ENCODE peak calls at places on chromosomes 1 and 21, in seven cellular contexts. P is suprapubic skin, C is endothelial cell of umbilical vein, A is ovary, O is sigmoid colon, I is heart left ventricle, S is IMR-90. R is an unnamed sample. For H3K4me1, the result is how much of the 10 kb centered on the place peaks cover.

GRCh38 chr1:167273027-167273800 is 52.5 kb downstream of the POU2F1 start:
- DNase-seq in O (no peak), S (peak), A (no peak), I (no peak), P (no peak), C (no peak), R (no peak)

GRCh38 chr1:208280681-208281439 is 36.7 kb upstream of the PLXNA2 start:
- DNase-seq in P (no peak), O (no peak), I (no peak), A (no peak), C (no peak), S (no peak), R (no peak)

GRCh38 chr21:30793581-30794314 is 19.3 kb downstream of the KRTAP8-1 start:
- DNase-seq in C (no peak), P (no peak), I (no peak), A (no peak), O (no peak), S (no peak), R (no peak)

GRCh38 chr1:7752512-7753417 is 18.3 kb upstream of the VAMP3 start:
- DNase-seq in S (peak), P (no peak), I (no peak), A (peak), C (peak), O (peak), R (peak)

GRCh38 chr1:220462756-220463155 is 65.2 kb upstream of the MARK1 start:
- DNase-seq in A (no peak), P (no peak), S (no peak), O (no peak), I (no peak), C (no peak), R (no peak)

GRCh38 chr1:225921734-225922709 is 2.0 kb downstream of the PYCR2 start:
- DNase-seq in C (no peak), I (no peak), P (no peak), O (no peak), S (no peak), A (no peak), R (no peak)

GRCh38 chr1:220956861-220957605 is 77.8 kb downstream of the HLX start:
- DNase-seq in O (no peak), I (no peak), A (no peak), P (peak), S (peak), C (no peak), R (no peak)

GRCh38 chr1:225823811-225824261 is 13.9 kb downstream of the EPHX1 start:
- DNase-seq in I (no peak), O (no peak), S (no peak), P (no peak), C (no peak), A (no peak), R (no peak)

GRCh38 chr1:43947890-43948437 is 1.2 kb downstream of the IPO13 start:
- DNase-seq in P (no peak), I (no peak), A (no peak), S (no peak), O (no peak), C (peak), R (no peak)

GRCh38 chr1:150397392-150398032 is 33.6 kb downstream of the RPRD2 start:
- DNase-seq in S (no peak), C (no peak), A (no peak), P (no peak), O (no peak), I (no peak), R (no peak)

GRCh38 chr1:28601696-28602095 is 9.6 kb downstream of the RAB42 start:
- DNase-seq in I (no peak), S (peak), A (peak), P (no peak), O (no peak), C (peak), R (peak)

GRCh38 chr1:214579183-214579582 is 23.8 kb upstream of the CENPF start:
- DNase-seq in A (no peak), C (no peak), I (no peak), S (no peak), P (no peak), O (no peak), R (no peak)

GRCh38 chr1:31987231-31987630 is 26.4 kb upstream of the KHDRBS1 start:
- DNase-seq in A (no peak), P (no peak), C (no peak), I (no peak), O (no peak), S (no peak), R (no peak)

GRCh38 chr1:226063362-226064167 is 1.0 kb downstream of the H3-3A start:
- DNase-seq in I (peak), O (peak), S (peak), A (peak), P (peak), C (peak), R (peak)

GRCh38 chr1:247322437-247322836 is 9.2 kb downstream of the ZNF496 start:
- DNase-seq in C (no peak), S (no peak), I (no peak), O (no peak), P (no peak), A (no peak), R (no peak)

GRCh38 chr1:68231627-68232303 is 558 bp downstream of the WLS start:
- DNase-seq in O (peak), P (peak), A (peak), C (peak), I (peak), S (peak), R (peak)

GRCh38 chr1:246165826-246166709 is 341.0 kb downstream of the SMYD3 start:
- DNase-seq in O (no peak), I (no peak), S (no peak), C (no peak), A (no peak), P (no peak), R (no peak)

GRCh38 chr1:161772397-161772796 is 6.3 kb downstream of the ATF6 start:
- DNase-seq in S (no peak), C (peak), O (no peak), A (no peak), I (no peak), P (no peak), R (no peak)

GRCh38 chr1:27035344-27035743 is 22.7 kb upstream of the TENT5B start:
- DNase-seq in C (no peak), O (no peak), I (no peak), P (no peak), A (no peak), S (no peak), R (no peak)

GRCh38 chr1:236103646-236104218 is 38.6 kb upstream of the GPR137B start:
- DNase-seq in I (no peak), S (peak), C (peak), P (no peak), A (peak), O (no peak), R (peak)

GRCh38 chr1:96238426-96238825 is 483.2 kb upstream of the PTBP2 start:
- DNase-seq in O (no peak), A (no peak), I (no peak), S (no peak), C (no peak), P (no peak), R (no peak)

GRCh38 chr21:36964398-36964797 is 2.1 kb downstream of the HLCS start:
- DNase-seq in O (no peak), I (no peak), A (no peak), C (no peak), S (no peak), P (no peak), R (no peak)

GRCh38 chr1:43304771-43305300 is 4.1 kb downstream of the TIE1 start:
- DNase-seq in O (peak), I (no peak), P (no peak), A (no peak), C (no peak), S (no peak), R (no peak)

GRCh38 chr1:204602871-204603542 is 82.5 kb downstream of the LRRN2 start:
- DNase-seq in C (no peak), P (no peak), O (no peak), A (no peak), I (no peak), S (no peak), R (no peak)
- TF ChIP-seq POLR2A in C (no peak), P (no peak), O (no peak), A (no peak), I (no peak), S (no peak), R (no peak)

GRCh38 chr1:19650416-19651140 is 6.5 kb downstream of the NBL1 start:
- DNase-seq in I (no peak), O (no peak), P (no peak), C (no peak), S (no peak), A (peak), R (no peak)
- H3K4me3 ChIP-seq in I (peak), O (no peak), P (peak), C (no peak), S (no peak), A (peak), R (no peak)

DNA sequence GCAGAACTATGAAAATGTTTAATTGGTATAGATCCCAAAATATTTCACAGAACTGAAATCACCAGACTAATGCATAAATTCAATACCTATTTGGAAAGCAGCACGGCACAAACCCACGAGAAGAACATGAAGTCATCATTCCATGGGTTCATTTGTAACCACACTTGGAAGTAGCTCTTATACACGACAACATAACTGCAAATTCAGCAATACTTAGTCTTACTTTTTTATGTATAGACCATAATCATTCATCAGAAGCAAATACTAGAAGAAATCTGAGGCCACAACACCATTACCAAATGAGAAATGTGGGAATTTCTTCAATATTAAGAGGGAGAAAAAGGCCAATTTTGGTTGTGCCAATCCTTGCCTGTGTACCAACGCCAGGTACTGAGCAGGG is 4.2 kb upstream of the UBE2G2 start:
- DNase-seq in S (no peak), P (no peak), I (no peak), C (no peak), O (no peak), A (no peak), R (no peak)
- H3K4me1 ChIP-seq in S (under half), P (under half), I (under half), C (under half), O (under half), A (under half), R (under half)

GRCh38 chr21:45894891-45895777 is 86.4 kb upstream of the COL6A1 start:
- DNase-seq in O (no peak), I (peak), P (no peak), S (no peak), A (no peak), C (no peak), R (no peak)
- TF ChIP-seq POLR2A in O (no peak), I (no peak), P (no peak), S (no peak), A (no peak), C (no peak), R (no peak)

DNA sequence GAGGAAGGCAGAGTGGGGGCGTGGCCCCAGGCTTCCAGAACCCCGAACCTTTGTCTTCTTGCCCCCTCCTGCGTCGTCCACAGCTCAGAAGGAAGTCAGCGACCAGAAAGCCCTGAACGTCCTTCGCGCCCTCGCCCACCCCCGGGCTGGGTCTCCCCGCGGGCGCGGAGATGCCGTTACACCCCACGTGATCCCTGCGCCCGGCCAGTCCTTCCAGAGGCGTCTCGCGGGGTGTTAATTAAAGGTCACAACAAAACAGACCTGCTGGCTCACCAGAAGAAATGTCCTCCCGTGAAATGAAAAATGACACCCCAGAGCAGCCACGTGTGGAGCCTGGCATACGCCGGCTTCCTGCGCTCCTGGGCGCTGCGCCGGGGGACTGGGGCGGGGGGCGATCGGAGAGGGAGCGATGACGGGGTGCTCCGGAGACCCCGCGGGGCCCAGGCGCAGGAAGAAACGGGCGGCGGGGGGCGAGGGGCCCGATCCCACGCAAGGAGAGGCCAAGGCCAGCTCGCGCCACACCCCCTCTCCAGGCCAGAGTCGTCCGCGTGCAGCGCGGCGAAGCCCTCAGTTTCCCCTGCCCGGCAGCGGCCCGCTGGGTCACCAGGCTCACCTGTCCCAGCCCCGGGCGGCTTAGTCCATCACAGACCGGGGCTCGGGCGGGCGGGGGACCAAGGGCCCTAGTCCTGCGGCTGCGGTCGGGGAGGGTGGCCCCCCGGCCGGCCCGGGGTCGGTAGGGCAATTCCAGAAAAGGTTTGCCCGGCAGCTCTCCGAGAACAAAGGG is 948 bp upstream of the KIF26B start:
- DNase-seq in S (no peak), O (no peak), A (no peak), C (peak), I (no peak), P (peak), R (no peak)
- H3K4me3 ChIP-seq in S (peak), O (peak), A (peak), C (peak), I (peak), P (peak), R (peak)

GRCh38 chr1:204110894-204111633 is 38.1 kb downstream of the SOX13 start:
- DNase-seq in P (no peak), I (peak), C (no peak), A (no peak), O (no peak), S (no peak), R (no peak)

GRCh38 chr1:204104331-204105222 is 31.7 kb downstream of the SOX13 start:
- DNase-seq in C (peak), P (no peak), A (no peak), I (peak), O (no peak), S (no peak), R (peak)

GRCh38 chr1:204107892-204108291 is 35.0 kb downstream of the SOX13 start:
- DNase-seq in P (no peak), I (no peak), C (peak), O (no peak), A (no peak), S (no peak), R (no peak)

GRCh38 chr1:204106825-204107224 is 33.9 kb downstream of the SOX13 start:
- DNase-seq in I (no peak), C (no peak), A (no peak), P (no peak), S (no peak), O (no peak), R (no peak)

DNA sequence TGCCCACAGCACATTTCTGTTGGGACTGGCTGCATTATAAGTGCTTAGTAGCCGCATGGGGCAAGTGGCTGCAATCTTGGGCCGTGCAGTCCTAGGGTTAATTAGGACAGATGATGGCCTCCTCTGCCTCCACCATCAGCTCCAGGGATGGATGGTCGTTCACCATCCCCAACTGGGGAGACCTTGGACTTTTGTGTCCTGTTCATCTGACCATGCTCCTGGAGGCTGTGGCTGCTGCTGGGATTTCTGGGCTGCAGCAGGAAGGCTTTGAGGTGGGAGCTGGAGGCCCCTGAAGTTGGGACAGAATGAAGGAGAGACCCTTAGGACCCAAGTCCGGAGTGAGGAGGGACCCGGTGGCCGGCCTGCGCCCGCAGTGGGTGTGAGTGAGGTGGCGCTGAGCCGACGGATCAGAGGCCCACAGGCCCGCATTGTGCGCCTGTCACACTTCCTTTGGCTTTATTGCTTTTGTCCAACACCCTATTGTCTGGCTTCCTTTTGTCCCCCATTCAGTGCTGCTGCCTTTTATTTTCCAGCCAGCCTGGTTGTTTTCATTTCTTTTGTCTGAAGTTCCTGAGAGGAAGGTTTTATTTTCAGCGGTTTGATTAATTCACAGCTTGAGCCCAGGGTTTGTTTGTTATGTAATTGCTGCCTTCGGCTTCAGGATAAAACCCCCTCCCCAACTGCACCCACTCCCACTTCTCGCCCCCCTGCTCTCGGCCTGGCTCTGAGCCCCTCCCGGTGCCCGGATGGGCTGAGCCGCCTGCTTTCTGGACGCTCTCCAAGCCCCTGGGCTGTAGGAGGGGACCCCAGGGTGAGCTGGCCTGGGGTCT is 35.6 kb downstream of the SOX13 start:
- DNase-seq in S (no peak), O (no peak), I (peak), P (no peak), C (peak), A (no peak), R (no peak)
- H3K4me1 ChIP-seq in S (under half), O (under half), I (under half), P (under half), C (under half), A (under half), R (under half)

DNA sequence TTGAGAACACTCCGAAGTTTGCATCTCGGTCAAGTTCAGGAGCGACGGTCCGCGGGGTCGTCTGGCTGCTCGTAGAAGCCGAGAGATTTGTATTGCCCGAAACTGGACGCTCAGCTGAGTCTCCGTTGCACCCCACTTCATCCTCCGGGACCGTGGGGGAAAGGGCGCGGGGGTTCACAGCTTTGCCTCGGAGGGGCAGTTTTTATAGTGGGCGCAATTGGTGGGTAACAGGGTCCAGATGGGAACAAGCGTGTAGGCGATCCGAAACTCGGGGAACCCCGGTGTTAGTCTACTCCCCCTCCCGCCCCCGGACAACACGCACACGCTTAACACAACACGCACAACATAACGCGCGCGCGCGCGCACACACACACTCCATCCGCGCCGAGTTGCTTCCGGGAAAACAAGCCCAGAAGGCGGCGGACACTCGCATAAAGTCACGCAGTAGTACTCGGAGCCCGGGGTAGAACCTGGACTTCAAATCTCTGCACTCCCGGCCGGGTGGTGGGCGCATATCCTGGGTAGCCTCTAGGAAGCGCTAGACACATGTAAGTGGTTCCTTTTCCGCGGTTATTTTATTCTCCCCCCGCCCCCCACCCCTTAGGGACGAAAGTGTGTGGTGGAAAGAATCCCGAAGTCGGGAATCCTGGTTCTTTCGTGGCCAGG is 1.0 kb upstream of the JUN start:
- DNase-seq in A (peak), O (peak), I (peak), P (peak), S (peak), C (peak), R (peak)
- TF ChIP-seq POLR2A in A (peak), O (no peak), I (peak), P (peak), S (peak), C (peak), R (peak)

GRCh38 chr1:154937988-154938386 is 1.5 kb upstream of the PMVK start:
- DNase-seq in C (no peak), O (no peak), S (no peak), I (no peak), A (no peak), P (no peak), R (no peak)
- H3K4me3 ChIP-seq in C (no peak), O (no peak), S (no peak), I (peak), A (peak), P (peak), R (no peak)

GRCh38 chr1:156502396-156502748 is 1.8 kb upstream of the MEF2D start:
- DNase-seq in O (no peak), C (no peak), I (no peak), P (no peak), S (no peak), A (no peak), R (no peak)

GRCh38 chr1:156499194-156499702 is 1.3 kb downstream of the MEF2D start:
- DNase-seq in O (peak), C (no peak), I (no peak), P (no peak), S (no peak), A (no peak), R (peak)

GRCh38 chr1:156499703-156500577 is 635 bp downstream of the MEF2D start:
- DNase-seq in P (peak), C (peak), A (peak), O (peak), I (peak), S (peak), R (peak)

GRCh38 chr1:156500578-156500846 is at the start of gene MEF2D:
- DNase-seq in S (no peak), P (no peak), C (no peak), O (no peak), I (no peak), A (no peak), R (no peak)

DNA sequence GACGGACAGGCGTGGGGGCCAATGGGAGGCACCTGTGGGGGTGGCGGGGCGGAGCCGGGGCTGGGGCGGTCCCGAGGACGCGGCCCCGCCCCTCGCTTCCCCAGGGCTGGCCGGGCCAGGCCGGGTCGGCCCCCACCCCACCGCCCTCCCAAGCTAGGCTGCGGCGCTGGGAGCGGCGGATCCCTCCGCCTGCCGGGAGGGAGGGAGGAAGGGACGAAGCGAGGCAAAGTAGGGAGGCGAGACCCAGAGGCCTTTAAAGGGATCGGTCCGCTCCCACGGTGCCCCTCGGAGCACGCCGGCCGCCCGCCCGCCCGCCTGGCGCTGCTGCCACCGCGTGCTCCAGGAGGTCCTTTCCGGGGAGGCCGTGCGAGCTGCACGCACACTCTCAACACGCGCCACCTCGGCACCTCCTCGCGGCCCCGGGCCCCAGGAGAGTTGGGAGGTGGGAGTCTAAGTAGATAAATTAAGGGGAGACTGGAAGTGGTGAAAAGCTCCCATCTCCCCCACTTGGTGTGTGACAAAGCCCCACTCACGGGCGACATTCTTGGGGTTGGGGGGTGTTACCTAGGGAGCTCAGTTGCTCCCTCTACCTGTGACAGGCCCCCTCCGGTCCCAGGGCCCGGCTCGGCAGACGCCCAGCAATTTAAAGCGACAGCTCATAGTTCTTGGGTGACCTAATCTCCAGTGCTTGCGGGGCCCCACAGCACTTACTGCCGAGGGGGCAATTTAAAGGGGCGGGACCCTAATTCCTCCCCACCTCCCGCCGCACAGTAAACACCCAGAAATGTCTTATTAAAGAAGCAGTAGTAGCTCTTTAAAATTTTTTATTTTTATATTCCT is 492 bp upstream of the MEF2D start:
- DNase-seq in O (peak), P (peak), S (peak), I (peak), C (peak), A (peak), R (peak)
- H3K4me1 ChIP-seq in O (half or more), P (half or more), S (under half), I (half or more), C (half or more), A (under half), R (half or more)